ENCODE peak calls at places on chromosomes 5 and 9, in five cellular contexts. G, U, X, Q and K are unnamed samples.

GRCh38 chr5:112742424-112742823 is 4.7 kb downstream of the APC start:
- DNase-seq in G (no peak), U (no peak), X (no peak), Q (peak), K (peak)

GRCh38 chr5:159854916-159855315 is 61.4 kb upstream of the ADRA1B start:
- DNase-seq in G (no peak), U (no peak), X (no peak), Q (peak), K (peak)

GRCh38 chr9:111559000-111559610 is 34.1 kb downstream of the ZNF483 start:
- DNase-seq in G (peak), U (no peak), X (peak), Q (peak), K (peak)

GRCh38 chr5:100777680-100778281 is 125.3 kb downstream of the ST8SIA4 start:
- DNase-seq in G (peak), U (peak), X (peak), Q (peak), K (peak)

GRCh38 chr5:27472000-27472763 is 433.8 kb upstream of the CDH9 start:
- DNase-seq in G (peak), U (no peak), X (no peak), Q (peak), K (peak)

GRCh38 chr5:114467141-114467540 is 105.3 kb downstream of the KCNN2 start:
- DNase-seq in G (no peak), U (no peak), X (no peak), Q (no peak), K (no peak)

GRCh38 chr9:22240619-22241018 is 206.0 kb upstream of the DMRTA1 start:
- DNase-seq in G (peak), U (no peak), X (no peak), Q (peak), K (peak)

GRCh38 chr9:37921546-37922300 is 17.8 kb upstream of the SLC25A51 start:
- DNase-seq in G (peak), U (no peak), X (no peak), Q (no peak), K (no peak)

GRCh38 chr9:134501266-134502181 is 140.1 kb upstream of the COL5A1 start:
- DNase-seq in G (peak), U (no peak), X (no peak), Q (no peak), K (no peak)

GRCh38 chr5:137101544-137101943 is 397.6 kb downstream of the SPOCK1 start:
- DNase-seq in G (no peak), U (no peak), X (no peak), Q (peak), K (no peak)

GRCh38 chr9:91680129-91680528 is 256.5 kb upstream of the NFIL3 start:
- DNase-seq in G (no peak), U (no peak), X (no peak), Q (no peak), K (peak)

GRCh38 chr9:89564257-89564878 is 40.4 kb upstream of the GADD45G start:
- DNase-seq in G (no peak), U (no peak), X (no peak), Q (peak), K (peak)

GRCh38 chr9:14769235-14769580 is 46.7 kb upstream of the CER1 start:
- DNase-seq in G (peak), U (no peak), X (no peak), Q (peak), K (peak)
- TF ChIP-seq CTCF in G (peak), U (no peak), X (no peak), Q (peak), K (peak)

GRCh38 chr5:133638436-133638835 is 26.1 kb upstream of the FSTL4 start:
- DNase-seq in G (no peak), U (no peak), X (no peak), Q (no peak), K (no peak)

GRCh38 chr5:133641683-133642082 is 29.3 kb upstream of the FSTL4 start:
- DNase-seq in G (no peak), U (no peak), X (no peak), Q (no peak), K (no peak)

GRCh38 chr5:133644000-133644865 is 31.9 kb upstream of the FSTL4 start:
- DNase-seq in G (no peak), U (no peak), X (no peak), Q (no peak), K (no peak)

GRCh38 chr5:133643365-133643764 is 31.0 kb upstream of the FSTL4 start:
- DNase-seq in G (no peak), U (no peak), X (no peak), Q (no peak), K (no peak)

GRCh38 chr5:133642153-133642552 is 29.8 kb upstream of the FSTL4 start:
- DNase-seq in G (no peak), U (no peak), X (no peak), Q (no peak), K (no peak)
- H3K4me3 ChIP-seq in G (no peak), U (no peak), X (no peak), Q (no peak), K (no peak)

DNA sequence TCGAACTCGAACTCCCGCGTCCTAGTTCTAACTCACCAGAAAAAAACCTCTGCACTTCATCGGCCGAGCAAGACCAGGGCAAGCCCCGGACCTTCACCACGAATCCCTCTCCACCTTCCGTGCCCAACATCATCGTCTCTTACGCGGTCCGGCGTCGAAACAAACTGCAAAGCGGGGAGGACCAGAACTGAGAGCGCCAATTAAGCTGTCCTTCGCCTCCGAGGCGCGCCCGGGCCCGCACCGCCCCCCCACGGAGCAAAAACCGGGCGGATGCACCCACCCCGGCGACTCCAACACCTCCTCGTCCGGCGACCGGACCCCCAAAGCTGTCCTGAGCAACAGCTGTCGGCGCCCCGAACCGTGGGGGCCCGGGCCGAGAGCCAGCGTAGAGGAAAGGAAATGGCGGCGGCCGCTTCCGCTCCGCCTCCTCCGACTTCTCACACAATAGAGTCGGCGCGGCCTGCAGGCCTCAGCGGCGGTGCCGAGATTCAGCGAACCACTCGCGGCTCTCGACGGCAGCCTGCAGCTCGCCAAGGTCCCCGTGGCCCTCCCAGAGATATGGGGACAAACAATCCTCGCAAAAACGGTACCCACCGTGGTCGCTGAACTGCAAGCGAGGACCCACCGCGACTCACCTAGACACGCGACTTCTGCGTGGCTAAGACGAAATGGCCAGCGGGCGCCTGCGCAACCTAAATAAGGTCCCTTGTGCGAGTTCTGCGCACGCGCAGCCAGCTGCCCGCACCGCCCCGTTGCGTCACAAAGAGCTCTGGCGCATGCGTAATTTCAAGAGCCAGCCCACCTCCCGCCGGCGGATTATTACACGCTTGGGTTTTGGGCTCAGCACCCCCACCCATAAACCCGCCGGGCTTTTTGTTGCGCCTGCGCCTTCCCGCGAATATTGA is at the start of gene HNRNPH1:
- DNase-seq in G (peak), U (peak), X (peak), Q (peak), K (peak)
- TF ChIP-seq CTCF in G (no peak), U (no peak), X (no peak), Q (no peak), K (no peak)

GRCh38 chr5:95808686-95809413 is 13.7 kb downstream of the GLRX start:
- DNase-seq in G (no peak), U (peak), X (peak), Q (peak), K (peak)

GRCh38 chr5:95806687-95807086 is 15.8 kb downstream of the GLRX start:
- DNase-seq in G (no peak), U (no peak), X (no peak), Q (no peak), K (no peak)

GRCh38 chr5:95809414-95809960 is 13.0 kb downstream of the GLRX start:
- DNase-seq in G (no peak), U (no peak), X (no peak), Q (peak), K (peak)

GRCh38 chr5:95810305-95811125 is 12.0 kb downstream of the GLRX start:
- DNase-seq in G (no peak), U (no peak), X (no peak), Q (no peak), K (peak)

GRCh38 chr5:95808013-95808685 is 14.4 kb downstream of the GLRX start:
- DNase-seq in G (no peak), U (no peak), X (no peak), Q (no peak), K (no peak)
- H3K4me3 ChIP-seq in G (no peak), U (no peak), X (no peak), Q (no peak), K (no peak)

GRCh38 chr5:115815006-115815692 is 1.3 kb downstream of the CDO1 start:
- DNase-seq in G (no peak), U (no peak), X (no peak), Q (peak), K (no peak)
- TF ChIP-seq CTCF in G (no peak), U (no peak), X (no peak), Q (no peak), K (no peak)

GRCh38 chr5:132500931-132501628 is 10.5 kb upstream of the IRF1 start:
- DNase-seq in G (no peak), U (peak), X (no peak), Q (peak), K (peak)
- H3K4me3 ChIP-seq in G (no peak), U (no peak), X (no peak), Q (no peak), K (no peak)

DNA sequence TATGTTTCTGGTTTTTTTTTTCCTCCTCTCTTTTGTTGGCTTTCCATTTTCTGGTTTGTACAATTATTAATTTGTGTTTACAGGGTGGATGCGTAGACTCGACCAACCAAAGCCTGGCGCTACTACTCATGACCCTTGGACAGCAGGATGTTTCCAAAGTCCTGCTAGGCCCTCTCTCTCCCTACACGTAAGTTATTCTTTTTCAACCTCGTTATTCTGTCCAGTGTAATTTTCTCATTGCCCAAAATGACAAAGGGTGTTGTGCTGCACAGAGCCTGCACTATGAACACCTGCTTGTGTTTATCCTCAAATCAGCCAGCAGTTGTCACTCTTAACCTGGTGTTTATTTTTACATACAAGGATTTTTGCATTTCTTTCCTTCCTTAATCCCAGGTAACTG is 56.6 kb downstream of the RCL1 start:
- DNase-seq in G (no peak), U (no peak), X (no peak), Q (no peak), K (no peak)
- TF ChIP-seq CTCF in G (no peak), U (no peak), X (no peak), Q (no peak), K (no peak)